ENCODE peak calls at places on chromosomes 13 and 19, in six cellular contexts. T is hypothalamus; H is CD8-positive, alpha-beta T cell; M is neural progenitor cell; K is activated naive CD8-positive, alpha-beta T cell treated with anti-CD3 and anti-CD28 coated beads, Interleukin-2, amount 50 U/mL, for 24 hours; Q is pancreas. D is an unnamed sample.

GRCh38 chr13:79631260-79631659 is 150.3 kb downstream of the NDFIP2 start:
- DNase-seq in T (no peak), H (no peak), M (no peak), K (no peak), Q (no peak), D (no peak)

GRCh38 chr13:84645196-84646071 is 763.2 kb upstream of the SLITRK1 start:
- DNase-seq in T (no peak), H (no peak), M (no peak), K (no peak), Q (no peak), D (no peak)

GRCh38 chr19:12936582-12936981 is 1.8 kb upstream of the CALR start:
- DNase-seq in T (no peak), H (no peak), M (no peak), K (no peak), Q (no peak), D (no peak)

GRCh38 chr13:44125943-44126469 is 246.3 kb downstream of the LACC1 start:
- DNase-seq in T (no peak), H (no peak), M (no peak), K (no peak), Q (no peak), D (no peak)

GRCh38 chr13:103671547-103671946 is 605.3 kb upstream of the SLC10A2 start:
- DNase-seq in T (no peak), H (no peak), M (no peak), K (no peak), Q (no peak), D (no peak)

GRCh38 chr19:12749938-12750521 is 1.6 kb upstream of the BEST2 start:
- DNase-seq in T (no peak), H (no peak), M (no peak), K (no peak), Q (no peak), D (no peak)

GRCh38 chr19:44644391-44645016 is 794 bp downstream of the PVR start:
- DNase-seq in T (no peak), H (no peak), M (peak), K (no peak), Q (peak), D (no peak)

GRCh38 chr19:17302391-17303166 is 646 bp downstream of the ABHD8 start:
- DNase-seq in T (no peak), H (peak), M (peak), K (peak), Q (peak), D (no peak)

GRCh38 chr13:98410591-98410990 is 166.3 kb downstream of the STK24 start:
- DNase-seq in T (no peak), H (no peak), M (no peak), K (no peak), Q (no peak), D (no peak)

GRCh38 chr19:16368385-16369305 is 44.0 kb downstream of the KLF2 start:
- DNase-seq in T (no peak), H (peak), M (no peak), K (no peak), Q (no peak), D (no peak)

GRCh38 chr13:106915146-106915545 is 347.2 kb upstream of the ARGLU1 start:
- DNase-seq in T (no peak), H (no peak), M (no peak), K (no peak), Q (no peak), D (no peak)

GRCh38 chr19:18208098-18208951 is 4.5 kb upstream of the RAB3A start:
- DNase-seq in T (no peak), H (peak), M (peak), K (peak), Q (peak), D (no peak)

GRCh38 chr13:100650321-100650720 is 24.3 kb downstream of the TMTC4 start:
- DNase-seq in T (peak), H (no peak), M (no peak), K (no peak), Q (no peak), D (peak)